ENCODE peak calls at places on chromosomes 13 and 19, in ten cellular contexts. U is fibroblast of lung, Z is GM23338, Y is A549, J is mucosa of descending colon, T is heart left ventricle, W is tibial nerve, F is fibroblast of pulmonary artery, G is osteoblast, S is endodermal cell. M is an unnamed sample.
A peak's percentile ranks its signal among the peaks of the same experiment; 100 is the strongest.

GRCh38 chr13:83503424-83503823 is 378.9 kb downstream of the SLITRK1 start:
- DNase-seq in U (peak; percentile 54), Z (no peak), Y (no peak), J (no peak), T (no peak), W (no peak), F (peak; percentile 47), G (no peak), S (no peak), M (no peak)

GRCh38 chr13:40251343-40252032 is 415.0 kb downstream of the FOXO1 start:
- DNase-seq in U (peak; percentile 47), Z (no peak), Y (no peak), J (no peak), T (no peak), W (no peak), F (peak; percentile 73), G (no peak), S (no peak), M (no peak)

GRCh38 chr13:68851026-68851425 is 1256.6 kb upstream of the ATXN8OS start:
- DNase-seq in U (no peak), Z (no peak), Y (no peak), J (no peak), T (no peak), W (no peak), F (no peak), G (no peak), S (no peak), M (no peak)

GRCh38 chr13:51237887-51238286 is 15.7 kb downstream of the FAM124A start:
- DNase-seq in U (no peak), Z (no peak), Y (no peak), J (no peak), T (no peak), W (no peak), F (no peak), G (no peak), S (peak; percentile 29), M (no peak)

GRCh38 chr13:98442391-98443230 is 134.3 kb downstream of the STK24 start:
- DNase-seq in U (no peak), Z (no peak), Y (no peak), J (no peak), T (no peak), W (no peak), F (no peak), G (peak; percentile 73), S (no peak), M (no peak)

GRCh38 chr19:31352296-31352781 is 3.1 kb upstream of the TSHZ3 start:
- DNase-seq in U (no peak), Z (peak; percentile 62), Y (no peak), J (no peak), T (no peak), W (no peak), F (no peak), G (no peak), S (peak; percentile 64), M (no peak)

GRCh38 chr19:57559008-57559403 is 657 bp downstream of the ZNF550 start:
- DNase-seq in U (no peak), Z (peak; percentile 55), Y (peak; percentile 38), J (peak; percentile 13), T (no peak), W (no peak), F (peak; percentile 17), G (peak; percentile 71), S (peak; percentile 64), M (no peak)

GRCh38 chr19:18021121-18021755 is 13.3 kb downstream of the ARRDC2 start:
- DNase-seq in U (peak; percentile 71), Z (no peak), Y (no peak), J (peak; percentile 78), T (peak; percentile 95), W (peak; percentile 78), F (peak; percentile 92), G (peak; percentile 97), S (no peak), M (no peak)

GRCh38 chr13:46582190-46582589 is 29.2 kb downstream of the LRCH1 start:
- DNase-seq in U (no peak), Z (no peak), Y (no peak), J (no peak), T (no peak), W (no peak), F (no peak), G (no peak), S (no peak), M (no peak)

GRCh38 chr19:2015611-2015950 is at the start of gene BTBD2:
- DNase-seq in U (peak; percentile 94), Z (peak; percentile 70), Y (no peak), J (peak; percentile 66), T (no peak), W (peak; percentile 52), F (peak; percentile 87), G (no peak), S (peak; percentile 72), M (no peak)

GRCh38 chr13:77907653-77908341 is 10.8 kb downstream of the EDNRB start:
- DNase-seq in U (no peak), Z (no peak), Y (no peak), J (no peak), T (no peak), W (no peak), F (peak; percentile 58), G (no peak), S (no peak), M (no peak)

GRCh38 chr19:39211731-39212376 is 7.8 kb upstream of the SYCN start:
- DNase-seq in U (no peak), Z (no peak), Y (no peak), J (no peak), T (no peak), W (no peak), F (no peak), G (peak; percentile 46), S (no peak), M (no peak)

GRCh38 chr13:28137556-28137955 is 789 bp upstream of the PAN3 start:
- DNase-seq in U (peak; percentile 26), Z (no peak), Y (no peak), J (no peak), T (no peak), W (peak; percentile 10), F (peak; percentile 13), G (no peak), S (no peak), M (no peak)

GRCh38 chr13:53513199-53513598 is 484.6 kb downstream of the OLFM4 start:
- DNase-seq in U (no peak), Z (peak; percentile 6), Y (no peak), J (no peak), T (no peak), W (no peak), F (no peak), G (no peak), S (no peak), M (no peak)

DNA sequence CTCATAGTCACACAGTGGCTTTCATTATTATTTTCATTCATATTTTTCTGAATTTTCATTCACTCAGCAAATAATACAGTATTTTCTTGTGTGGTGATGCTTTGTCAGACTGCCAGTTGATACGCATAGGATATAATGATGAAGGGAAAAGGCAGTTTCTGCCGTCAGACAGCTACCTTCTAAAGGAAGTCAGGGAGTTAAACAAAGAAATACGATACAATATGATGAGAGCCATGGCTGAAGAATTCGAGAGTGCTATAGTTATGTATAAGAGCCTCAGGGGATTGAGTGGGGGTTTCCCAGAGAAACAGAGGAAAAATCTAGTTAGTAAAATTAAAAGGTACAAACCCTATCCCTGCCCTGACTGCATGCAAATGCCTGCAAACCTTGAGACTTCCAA is 479.1 kb downstream of the OLFM4 start:
- DNase-seq in U (no peak), Z (peak; percentile 39), Y (no peak), J (no peak), T (no peak), W (no peak), F (no peak), G (no peak), S (no peak), M (no peak)
- H3K4me3 ChIP-seq in U (no peak overlapping the region), Z (no peak overlapping the region), Y (no peak overlapping the region), J (no peak overlapping the region), T (no peak overlapping the region), W (no peak overlapping the region), F (no peak overlapping the region), G (no peak overlapping the region), S (no peak overlapping the region), M (no peak overlapping the region)

GRCh38 chr19:6737284-6737872 is at the start of gene GPR108:
- DNase-seq in U (peak; percentile 100), Z (peak; percentile 100), Y (peak; percentile 44), J (peak; percentile 99), T (peak; percentile 100), W (peak; percentile 75), F (peak; percentile 100), G (peak; percentile 100), S (peak; percentile 100), M (peak; percentile 100)

GRCh38 chr19:6739390-6739883 is at the start of gene TRIP10:
- DNase-seq in U (peak; percentile 82), Z (peak; percentile 84), Y (peak; percentile 65), J (peak; percentile 93), T (peak; percentile 94), W (peak; percentile 86), F (peak; percentile 83), G (peak; percentile 99), S (peak; percentile 94), M (no peak)

GRCh38 chr19:6739884-6740588 is 556 bp downstream of the TRIP10 start:
- DNase-seq in U (peak; percentile 6), Z (peak; percentile 68), Y (peak; percentile 53), J (no peak), T (peak; percentile 78), W (no peak), F (no peak), G (peak; percentile 90), S (peak; percentile 80), M (no peak)

GRCh38 chr19:6737873-6738725 is 719 bp upstream of the GPR108 start:
- DNase-seq in U (peak; percentile 84), Z (peak; percentile 83), Y (peak; percentile 94), J (peak; percentile 99), T (peak; percentile 92), W (peak; percentile 100), F (peak; percentile 88), G (peak; percentile 97), S (no peak), M (no peak)

GRCh38 chr19:6738726-6739389 is 622 bp upstream of the TRIP10 start:
- DNase-seq in U (no peak), Z (peak; percentile 67), Y (no peak), J (peak; percentile 76), T (peak; percentile 82), W (no peak), F (peak; percentile 39), G (no peak), S (peak; percentile 96), M (peak; percentile 77)
- TF ChIP-seq CTCF in U (no peak), Z (no peak), Y (peak; percentile 16), J (no peak), T (peak; percentile 7), W (no peak), F (no peak), G (no peak), S (peak; percentile 6), M (no peak)

GRCh38 chr19:5338661-5339469 is 1.7 kb downstream of the PTPRS start:
- DNase-seq in U (no peak), Z (peak; percentile 85), Y (no peak), J (no peak), T (no peak), W (no peak), F (no peak), G (peak; percentile 86), S (peak; percentile 82), M (no peak)
- H3K4me3 ChIP-seq in U (no peak overlapping the region), Z (peak overlapping the region; percentile 88), Y (peak overlapping the region; percentile 100), J (no peak overlapping the region), T (no peak overlapping the region), W (no peak overlapping the region), F (peak overlapping the region; percentile 63), G (no peak overlapping the region), S (peak overlapping the region; percentile 86), M (peak overlapping the region; percentile 66)

DNA sequence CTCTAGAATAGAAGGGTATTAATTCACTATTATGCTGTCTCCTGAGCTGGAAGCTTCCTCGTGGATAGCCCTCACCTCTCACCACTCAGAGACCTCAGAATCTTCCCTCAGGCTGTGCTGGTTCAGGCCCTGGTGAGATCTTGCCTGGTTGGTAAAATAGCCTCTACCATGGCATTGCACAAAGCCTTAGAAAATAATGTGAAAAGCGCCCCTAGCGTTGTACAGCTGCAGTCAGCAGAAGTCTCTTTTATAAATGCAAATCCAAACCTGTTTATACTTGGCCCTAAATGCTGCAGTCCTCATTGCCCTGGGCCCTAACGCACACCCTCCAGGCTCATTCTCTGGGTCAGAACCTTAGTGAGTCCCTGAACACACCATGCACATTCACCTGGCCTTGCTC is 150.9 kb downstream of the KCTD15 start:
- DNase-seq in U (no peak), Z (peak; percentile 36), Y (no peak), J (peak; percentile 8), T (no peak), W (no peak), F (peak; percentile 1), G (no peak), S (peak; percentile 47), M (no peak)
- TF ChIP-seq CTCF in U (no peak), Z (peak; percentile 32), Y (peak; percentile 42), J (no peak), T (no peak), W (no peak), F (peak; percentile 19), G (peak; percentile 28), S (peak; percentile 60), M (no peak)

M was measured in HFF-Myc.